ENCODE peak calls at places on chromosome 21, in ten cellular contexts. X is cardiac fibroblast, L is OCI-LY7, Z is heart left ventricle, E is GM23338, Q is lower lobe of right lung, D is tibial artery, J is stomach, R is AG09309, C is Peyer's patch. H is an unnamed sample.

GRCh38 chr21:15088483-15088882 is 23.7 kb upstream of the NRIP1 start:
- DNase-seq in Q (no peak), E (no peak), R (no peak), D (no peak), C (no peak), J (no peak), Z (no peak), X (no peak), L (no peak), H (no peak)

GRCh38 chr21:38234395-38235142 is 22.2 kb upstream of the KCNJ15 start:
- DNase-seq in D (no peak), Z (no peak), L (no peak), X (no peak), R (no peak), E (no peak), Q (no peak), J (peak), C (no peak), H (no peak)

GRCh38 chr21:42666023-42666747 is 12.8 kb downstream of the PDE9A start:
- DNase-seq in D (no peak), J (no peak), R (no peak), X (peak), C (no peak), Z (no peak), L (peak), Q (no peak), E (peak), H (no peak)

GRCh38 chr21:45983981-45984551 is 2.5 kb downstream of the COL6A1 start:
- DNase-seq in L (no peak), D (peak), E (no peak), C (no peak), R (no peak), J (no peak), Z (peak), X (no peak), Q (peak), H (no peak)

GRCh38 chr21:36835383-36835795 is 131.1 kb downstream of the HLCS start:
- DNase-seq in Z (no peak), R (no peak), Q (no peak), C (no peak), L (no peak), E (no peak), X (no peak), D (no peak), J (no peak), H (no peak)

GRCh38 chr21:26736449-26736848 is 108.8 kb downstream of the ADAMTS1 start:
- DNase-seq in E (no peak), R (no peak), C (no peak), Z (no peak), Q (no peak), D (no peak), X (no peak), J (no peak), L (no peak), H (no peak)

GRCh38 chr21:42460391-42461184 is 35.4 kb downstream of the RSPH1 start:
- DNase-seq in L (peak), X (no peak), Q (no peak), J (no peak), E (peak), D (peak), R (no peak), C (peak), Z (no peak), H (no peak)

GRCh38 chr21:27423906-27424595 is 457.2 kb upstream of the ADAMTS5 start:
- DNase-seq in X (peak), Q (no peak), L (no peak), D (no peak), J (no peak), C (no peak), Z (no peak), R (peak), E (peak), H (peak)

GRCh38 chr21:27513016-27513415 is 546.1 kb upstream of the ADAMTS5 start:
- DNase-seq in C (no peak), Q (no peak), X (no peak), E (no peak), L (no peak), R (no peak), D (no peak), J (no peak), Z (no peak), H (no peak)

GRCh38 chr21:44756416-44757185 is 45.0 kb downstream of the UBE2G2 start:
- DNase-seq in L (no peak), R (no peak), E (no peak), Z (no peak), J (no peak), Q (no peak), C (no peak), X (no peak), D (peak), H (no peak)

GRCh38 chr21:44757731-44758130 is 43.9 kb downstream of the UBE2G2 start:
- DNase-seq in J (no peak), E (no peak), D (peak), Z (no peak), L (no peak), C (no peak), X (no peak), R (no peak), Q (no peak), H (no peak)

GRCh38 chr21:44753357-44753756 is 42.0 kb upstream of the TSPEAR start:
- DNase-seq in L (no peak), J (no peak), D (peak), C (no peak), R (no peak), Z (no peak), X (no peak), E (no peak), Q (no peak), H (no peak)

GRCh38 chr21:44752701-44753235 is 41.4 kb upstream of the TSPEAR start:
- DNase-seq in Z (no peak), J (no peak), C (no peak), E (no peak), L (no peak), Q (no peak), R (no peak), X (peak), D (peak), H (no peak)

DNA sequence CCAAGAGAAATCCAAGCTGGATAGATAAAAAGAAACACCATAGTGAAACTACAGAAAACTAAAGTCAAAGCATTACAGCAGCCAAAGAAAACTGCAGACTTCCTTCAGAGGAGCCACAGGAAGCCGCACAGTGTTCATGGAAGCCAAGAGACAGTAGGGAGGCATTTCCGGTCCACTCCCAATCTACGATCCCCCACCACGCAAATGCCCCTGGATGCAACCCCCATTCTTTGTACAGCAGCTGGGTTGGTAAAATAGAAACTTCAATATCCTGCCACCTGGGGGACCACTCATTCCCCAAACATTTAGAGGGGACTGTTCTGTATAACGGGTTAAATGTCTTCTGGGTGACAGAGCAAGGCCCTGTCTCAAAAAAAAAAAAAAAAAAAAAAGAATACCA is 43.9 kb upstream of the TSPEAR start:
- DNase-seq in E (no peak), X (peak), Z (no peak), Q (no peak), C (no peak), D (no peak), R (no peak), J (no peak), L (peak), H (peak)
- TF ChIP-seq CTCF in E (no peak), X (peak), Z (no peak), Q (no peak), C (no peak), D (no peak), R (peak), J (no peak), L (peak), H (peak)

GRCh38 chr21:16419188-16419874 is 689.5 kb downstream of the USP25 start:
- DNase-seq in X (peak), Z (peak), R (no peak), D (peak), J (peak), Q (peak), E (peak), C (no peak), L (no peak), H (peak)
- H3K4me3 ChIP-seq in X (peak), Z (peak), R (peak), D (peak), J (peak), Q (peak), E (no peak), C (no peak), L (no peak), H (peak)

GRCh38 chr21:41370840-41371697 is 9.2 kb downstream of the MX2 start:
- DNase-seq in X (no peak), D (peak), Q (no peak), L (no peak), Z (no peak), J (no peak), E (no peak), C (no peak), R (peak), H (no peak)

GRCh38 chr21:41368361-41369104 is 6.7 kb downstream of the MX2 start:
- DNase-seq in X (no peak), D (peak), J (no peak), Z (peak), Q (no peak), L (peak), R (no peak), E (no peak), C (peak), H (no peak)

GRCh38 chr21:41369915-41370839 is 8.3 kb downstream of the MX2 start:
- DNase-seq in C (peak), D (peak), E (peak), X (no peak), Z (peak), L (no peak), Q (no peak), R (no peak), J (peak), H (no peak)

GRCh38 chr21:41367598-41368360 is 6.0 kb downstream of the MX2 start:
- DNase-seq in C (peak), R (no peak), X (no peak), Q (no peak), L (peak), J (no peak), Z (peak), E (no peak), D (no peak), H (no peak)

DNA sequence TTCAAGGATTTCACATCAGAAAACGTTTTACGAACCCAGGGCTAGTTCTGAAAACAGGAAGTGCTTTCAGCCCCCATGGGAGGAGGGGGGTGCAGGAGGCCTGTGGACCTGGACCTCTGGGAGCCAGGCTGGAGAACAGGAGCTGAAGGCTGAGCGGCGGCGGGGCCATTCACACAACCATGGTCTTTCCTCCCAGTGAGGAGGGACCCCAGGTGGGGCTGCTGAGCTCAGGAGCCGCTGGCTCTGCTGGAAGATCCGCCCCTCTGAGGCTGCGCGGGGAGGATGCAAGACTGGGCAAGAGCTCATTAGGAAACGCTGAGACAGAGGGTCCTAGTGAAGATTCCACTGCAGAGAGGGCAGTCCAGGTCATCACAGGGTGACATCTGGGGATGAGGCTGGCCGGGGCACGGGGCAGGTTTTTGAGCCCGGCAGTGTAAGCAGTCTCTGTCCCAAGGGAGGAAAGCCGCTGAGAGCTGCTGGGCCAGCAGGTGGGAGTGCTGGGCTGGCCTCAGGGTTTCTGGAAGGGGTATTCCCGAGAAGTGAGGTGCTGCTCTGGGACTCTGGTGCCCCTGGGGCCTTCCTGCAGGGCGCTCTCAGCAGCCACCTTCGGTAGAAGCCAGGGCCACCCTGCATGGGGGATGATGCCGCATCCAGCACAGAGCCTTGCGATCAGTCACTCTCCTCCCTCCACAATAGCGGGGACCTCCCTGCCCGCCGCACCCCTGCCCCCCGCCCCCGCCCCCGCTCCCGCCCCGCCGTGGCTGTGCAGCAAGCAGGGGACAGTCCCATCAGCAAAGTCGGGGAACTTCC is 7.5 kb downstream of the MX2 start:
- DNase-seq in Q (peak), Z (peak), E (peak), C (peak), D (peak), J (no peak), R (no peak), X (peak), L (peak), H (no peak)
- TF ChIP-seq CTCF in Q (no peak), Z (no peak), E (peak), C (peak), D (no peak), J (no peak), R (no peak), X (no peak), L (peak), H (no peak)

GRCh38 chr21:17901458-17902092 is 82.4 kb upstream of the C21orf91 start:
- DNase-seq in X (peak), D (no peak), R (no peak), Q (no peak), C (no peak), E (no peak), Z (no peak), L (no peak), J (no peak), H (peak)
- H3K4me3 ChIP-seq in X (no peak), D (no peak), R (no peak), Q (no peak), C (no peak), E (no peak), Z (no peak), L (no peak), J (no peak), H (no peak)

GRCh38 chr21:24895885-24896734 is 711.2 kb downstream of the MRPL39 start:
- DNase-seq in D (no peak), R (no peak), L (no peak), X (peak), C (peak), E (peak), Q (no peak), Z (no peak), J (peak), H (peak)
- TF ChIP-seq CTCF in D (no peak), R (no peak), L (peak), X (no peak), C (no peak), E (peak), Q (no peak), Z (peak), J (no peak), H (peak)

GRCh38 chr21:39668369-39668768 is 55.6 kb downstream of the B3GALT5 start:
- DNase-seq in J (no peak), C (no peak), X (no peak), R (no peak), E (no peak), Q (no peak), L (no peak), Z (no peak), D (no peak), H (no peak)
- H3K4me3 ChIP-seq in J (no peak), C (no peak), X (no peak), R (no peak), E (no peak), Q (no peak), L (no peak), Z (no peak), D (no peak), H (no peak)

GRCh38 chr21:44310628-44311027 is 10.8 kb downstream of the PFKL start:
- DNase-seq in D (no peak), X (no peak), C (no peak), E (no peak), L (peak), Z (no peak), R (no peak), Q (no peak), J (no peak), H (no peak)
- TF ChIP-seq CTCF in D (no peak), X (no peak), C (no peak), E (no peak), L (peak), Z (no peak), R (no peak), Q (no peak), J (no peak), H (no peak)